ENCODE peak calls at places on chromosome X, in nine cellular contexts. H, A, N, W, G, I, R, X and P are unnamed samples.

GRCh38 chrX:140766024-140766611 is 56.6 kb downstream of the LINC00632 start:
- DNase-seq in X (peak), H (peak), A (peak), N (no peak), I (peak), R (peak), W (peak), G (peak), P (peak)

GRCh38 chrX:115650449-115650848 is 89.5 kb downstream of the PLS3 start:
- DNase-seq in H (no peak), X (no peak), A (no peak), G (no peak), R (no peak), N (no peak), W (no peak), I (peak), P (no peak)

GRCh38 chrX:70175338-70175737 is 1.9 kb upstream of the DGAT2L6 start:
- DNase-seq in N (no peak), H (no peak), G (no peak), W (no peak), A (no peak), R (no peak), I (no peak), X (no peak), P (no peak)

GRCh38 chrX:13081385-13082285 is 37.2 kb upstream of the FAM9C start:
- DNase-seq in I (peak), A (no peak), W (no peak), X (no peak), N (no peak), H (no peak), G (no peak), R (no peak), P (no peak)

GRCh38 chrX:22323541-22323940 is 50.8 kb downstream of the CBLL2 start:
- DNase-seq in N (no peak), A (no peak), H (no peak), W (no peak), I (peak), X (no peak), R (no peak), G (no peak), P (no peak)

GRCh38 chrX:47863187-47863586 is 26.5 kb downstream of the ZNF81 start:
- DNase-seq in G (no peak), W (no peak), X (no peak), H (no peak), N (no peak), A (no peak), R (no peak), I (no peak), P (no peak)

GRCh38 chrX:68506649-68507048 is 7.8 kb downstream of the YIPF6 start:
- DNase-seq in W (no peak), R (no peak), I (no peak), G (no peak), H (no peak), N (no peak), A (no peak), X (no peak), P (no peak)

GRCh38 chrX:130834149-130834548 is 68.9 kb downstream of the ENOX2 start:
- DNase-seq in H (no peak), A (no peak), I (no peak), R (peak), N (no peak), X (peak), G (no peak), W (no peak), P (no peak)

GRCh38 chrX:53831662-53832635 is 145.4 kb upstream of the HUWE1 start:
- DNase-seq in A (peak), R (no peak), X (peak), H (peak), G (peak), N (no peak), I (peak), W (peak), P (no peak)

GRCh38 chrX:102934624-102935023 is 2.4 kb upstream of the RAB40AL start:
- DNase-seq in A (no peak), H (peak), W (peak), I (peak), G (peak), R (no peak), X (peak), N (no peak), P (no peak)

GRCh38 chrX:153519569-153520285 is 2.3 kb downstream of the ATP2B3 start:
- DNase-seq in R (no peak), G (no peak), N (no peak), X (no peak), W (no peak), H (no peak), A (no peak), I (no peak), P (no peak)

GRCh38 chrX:102840871-102841705 is 96.0 kb upstream of the RAB40AL start:
- DNase-seq in N (no peak), R (no peak), I (peak), W (no peak), G (no peak), H (no peak), A (no peak), X (no peak), P (no peak)

GRCh38 chrX:102975016-102975415 is 37.9 kb downstream of the RAB40AL start:
- DNase-seq in W (no peak), A (no peak), N (no peak), G (no peak), R (no peak), H (no peak), I (no peak), X (no peak), P (no peak)

GRCh38 chrX:134601240-134601639 is 57.0 kb downstream of the PLAC1 start:
- DNase-seq in G (no peak), W (no peak), X (no peak), H (no peak), A (no peak), I (peak), N (no peak), R (no peak), P (no peak)

GRCh38 chrX:148854351-148854750 is 353.9 kb downstream of the AFF2 start:
- DNase-seq in I (no peak), X (no peak), N (no peak), R (no peak), H (no peak), A (no peak), W (no peak), G (no peak), P (no peak)

GRCh38 chrX:104112326-104112951 is at the start of gene ZCCHC18:
- DNase-seq in A (peak), N (peak), W (peak), H (peak), I (peak), R (peak), X (peak), G (peak), P (peak)

GRCh38 chrX:87409113-87409841 is 108.3 kb upstream of the KLHL4 start:
- DNase-seq in W (no peak), H (no peak), A (no peak), R (no peak), G (no peak), I (peak), N (peak), X (no peak), P (no peak)

GRCh38 chrX:109902665-109903064 is 100.2 kb upstream of the TMEM164 start:
- DNase-seq in N (no peak), G (no peak), X (no peak), H (no peak), W (no peak), R (no peak), A (no peak), I (peak), P (no peak)

GRCh38 chrX:63514575-63514967 is 163.4 kb upstream of the SPIN4 start:
- DNase-seq in N (no peak), I (peak), G (no peak), A (no peak), R (no peak), W (no peak), H (no peak), X (no peak), P (no peak)

GRCh38 chrX:149704664-149705063 is 7.2 kb upstream of the MAGEA11 start:
- DNase-seq in X (no peak), N (no peak), R (no peak), I (no peak), G (no peak), H (no peak), A (no peak), W (no peak), P (no peak)

GRCh38 chrX:128425546-128425945 is 373.3 kb upstream of the ACTRT1 start:
- DNase-seq in G (no peak), H (no peak), I (no peak), A (no peak), N (no peak), W (no peak), R (no peak), X (no peak), P (no peak)

GRCh38 chrX:124274438-124275166 is 57.9 kb upstream of the TEX13D start:
- DNase-seq in W (no peak), G (no peak), N (no peak), R (no peak), X (no peak), I (no peak), H (no peak), A (no peak), P (no peak)

GRCh38 chrX:101160001-101160400 is 59.6 kb upstream of the DRP2 start:
- DNase-seq in X (no peak), G (no peak), I (no peak), H (no peak), N (no peak), W (no peak), R (no peak), A (no peak), P (no peak)

GRCh38 chrX:9911479-9911878 is 55.7 kb upstream of the CLDN34 start:
- DNase-seq in N (no peak), G (no peak), A (no peak), H (no peak), I (peak), W (no peak), R (no peak), X (no peak), P (no peak)

GRCh38 chrX:69060631-69061408 is 104.4 kb downstream of the PJA1 start:
- DNase-seq in R (no peak), A (no peak), I (peak), G (peak), W (no peak), H (no peak), N (no peak), X (no peak), P (no peak)

GRCh38 chrX:9786839-9787635 is 808 bp downstream of the SHROOM2 start:
- DNase-seq in N (no peak), A (no peak), X (no peak), R (no peak), W (no peak), G (peak), H (no peak), I (no peak), P (no peak)

GRCh38 chrX:119211649-119212014 is 24.5 kb upstream of the PGRMC1 start:
- DNase-seq in G (no peak), H (no peak), N (no peak), X (no peak), A (no peak), I (no peak), W (no peak), R (no peak), P (no peak)

GRCh38 chrX:98405376-98405775 is 1521.7 kb downstream of the RPA4 start:
- DNase-seq in R (no peak), G (no peak), A (no peak), I (no peak), W (no peak), X (no peak), N (no peak), H (no peak), P (no peak)

GRCh38 chrX:150308532-150309157 is 54.5 kb upstream of the MAMLD1 start:
- DNase-seq in G (no peak), H (no peak), X (no peak), I (no peak), R (no peak), W (no peak), N (no peak), A (no peak), P (no peak)

GRCh38 chrX:112513154-112513553 is 166.6 kb downstream of the LHFPL1 start:
- DNase-seq in W (no peak), I (no peak), X (no peak), G (peak), N (no peak), A (no peak), R (no peak), H (no peak), P (no peak)

GRCh38 chrX:55488559-55489314 is 911 bp downstream of the USP51 start:
- DNase-seq in G (peak), I (peak), W (peak), X (peak), H (peak), A (peak), N (no peak), R (peak), P (no peak)

GRCh38 chrX:24113161-24113560 is 36.4 kb upstream of the ZFX start:
- DNase-seq in G (no peak), H (no peak), X (no peak), W (no peak), A (no peak), R (no peak), N (no peak), I (no peak), P (no peak)

GRCh38 chrX:131802836-131803626 is 220.1 kb upstream of the STK26 start:
- DNase-seq in G (peak), H (no peak), R (peak), I (no peak), A (no peak), N (peak), X (no peak), W (peak), P (no peak)

GRCh38 chrX:154512879-154513553 is 3.0 kb downstream of the FAM3A start:
- DNase-seq in X (no peak), W (no peak), H (no peak), A (no peak), R (no peak), G (no peak), N (no peak), I (no peak), P (no peak)

GRCh38 chrX:25105251-25105650 is 89.5 kb upstream of the ARX start:
- DNase-seq in A (no peak), G (no peak), N (no peak), R (no peak), W (no peak), H (no peak), I (no peak), X (no peak), P (no peak)

GRCh38 chrX:154382483-154383069 is 3.5 kb downstream of the EMD start:
- DNase-seq in I (no peak), R (no peak), N (no peak), X (no peak), W (no peak), G (no peak), H (no peak), A (no peak), P (no peak)

GRCh38 chrX:30488092-30488491 is 89.5 kb downstream of the TASL start:
- DNase-seq in X (no peak), G (no peak), N (no peak), H (no peak), R (no peak), A (no peak), I (peak), W (no peak), P (no peak)

GRCh38 chrX:150570512-150570911 is 2.1 kb downstream of the MTM1 start:
- DNase-seq in G (peak), N (no peak), I (peak), R (no peak), X (no peak), H (no peak), W (no peak), A (no peak), P (no peak)